ENCODE peak calls at places on chromosome 2, in four cellular contexts. D is activated naive CD8-positive, alpha-beta T cell treated with anti-CD3 and anti-CD28 coated beads, Interleukin-2, amount 50 U/mL, for 24 hours; L is posterior cingulate gyrus; C is GM03348. I is an unnamed sample.

GRCh38 chr2:155519731-155520130 is 812.8 kb downstream of the NR4A2 start:
- DNase-seq in D (no peak), L (no peak), C (no peak), I (no peak)

GRCh38 chr2:176056411-176056810 is 27.4 kb downstream of the EVX2 start:
- DNase-seq in D (no peak), L (no peak), C (no peak), I (no peak)

GRCh38 chr2:15253247-15253646 is 307.9 kb downstream of the NBAS start:
- DNase-seq in D (no peak), L (no peak), C (no peak), I (no peak)

GRCh38 chr2:191815010-191815409 is 31.9 kb downstream of the CAVIN2 start:
- DNase-seq in D (no peak), L (no peak), C (no peak), I (no peak)

GRCh38 chr2:72893594-72894319 is 6.5 kb downstream of the SPR start:
- DNase-seq in D (peak), L (no peak), C (peak), I (peak)

GRCh38 chr2:181742908-181743722 is 62.8 kb upstream of the NEUROD1 start:
- DNase-seq in D (peak), L (peak), C (peak), I (peak)

GRCh38 chr2:65922794-65923193 is 490.4 kb upstream of the SPRED2 start:
- DNase-seq in D (no peak), L (no peak), C (no peak), I (peak)

GRCh38 chr2:70212298-70212948 is 21.6 kb upstream of the C2orf42 start:
- DNase-seq in D (no peak), L (no peak), C (no peak), I (no peak)

GRCh38 chr2:20488136-20488705 is 41.3 kb downstream of the RHOB start:
- DNase-seq in D (no peak), L (no peak), C (no peak), I (no peak)

GRCh38 chr2:70325875-70326274 is 24.0 kb upstream of the FAM136A start:
- DNase-seq in D (no peak), L (no peak), C (no peak), I (no peak)